ENCODE peak calls at places on chromosomes 4 and X, in ten cellular contexts. S is adrenal gland, J is heart left ventricle, X is uterus, W is A549, P is tibial nerve, V is HCT116, C is testis, A is body of pancreas, L is gastrocnemius medialis. T is an unnamed sample.

GRCh38 chrX:123835661-123836371 is 24.0 kb upstream of the XIAP start:
- DNase-seq in S (peak; percentile 36), J (no peak), X (no peak), W (peak; percentile 78), P (no peak), V (peak; percentile 59), C (no peak), A (no peak), L (no peak), T (no peak)

GRCh38 chr4:173935622-173936405 is 347.7 kb downstream of the FBXO8 start:
- DNase-seq in S (no peak), J (no peak), X (no peak), W (peak; percentile 20), P (no peak), V (no peak), C (no peak), A (no peak), L (no peak), T (no peak)

GRCh38 chr4:174853629-174854028 is 24.6 kb upstream of the GLRA3 start:
- DNase-seq in S (no peak), J (no peak), X (no peak), W (no peak), P (no peak), V (no peak), C (no peak), A (no peak), L (no peak), T (no peak)

GRCh38 chrX:69313622-69314290 is 148.5 kb upstream of the PJA1 start:
- DNase-seq in S (no peak), J (no peak), X (no peak), W (no peak), P (no peak), V (no peak), C (no peak), A (no peak), L (no peak), T (no peak)

GRCh38 chrX:39985551-39985950 is 112.2 kb downstream of the BCOR start:
- DNase-seq in S (peak; percentile 26), J (no peak), X (no peak), W (no peak), P (no peak), V (no peak), C (no peak), A (peak; percentile 14), L (no peak), T (no peak)

GRCh38 chrX:121085612-121086010 is 38.2 kb downstream of the GLUD2 start:
- DNase-seq in S (no peak), J (no peak), X (no peak), W (no peak), P (no peak), V (no peak), C (no peak), A (no peak), L (no peak), T (no peak)

GRCh38 chr4:186216465-186217024 is 10.8 kb upstream of the KLKB1 start:
- DNase-seq in S (no peak), J (no peak), X (no peak), W (no peak), P (no peak), V (no peak), C (no peak), A (no peak), L (no peak), T (no peak)

GRCh38 chr4:70651864-70652506 is 14.3 kb downstream of the JCHAIN start:
- DNase-seq in S (no peak), J (no peak), X (no peak), W (peak; percentile 22), P (no peak), V (peak; percentile 52), C (no peak), A (no peak), L (no peak), T (no peak)

GRCh38 chr4:112119358-112119783 is 25.9 kb upstream of the FAM241A start:
- DNase-seq in S (no peak), J (no peak), X (no peak), W (no peak), P (no peak), V (no peak), C (no peak), A (no peak), L (no peak), T (no peak)

GRCh38 chr4:88722828-88723227 is 25.2 kb upstream of the NAP1L5 start:
- DNase-seq in S (no peak), J (no peak), X (no peak), W (no peak), P (no peak), V (no peak), C (no peak), A (no peak), L (no peak), T (no peak)
- H3K27ac ChIP-seq in S (no peak overlapping the region), J (no peak overlapping the region), X (no peak overlapping the region), W (no peak overlapping the region), P (no peak overlapping the region), V (no peak overlapping the region), C (no peak overlapping the region), A (no peak overlapping the region), L (peak overlapping the region; percentile 53), T (no peak overlapping the region)

GRCh38 chr4:151099226-151099975 is at the start of gene RPS3A:
- DNase-seq in S (peak; percentile 98), J (peak; percentile 95), X (peak; percentile 96), W (peak; percentile 97), P (peak; percentile 95), V (peak; percentile 99), C (peak; percentile 98), A (peak; percentile 98), L (peak; percentile 93), T (peak; percentile 97)
- TF ChIP-seq POLR2A in S (peak; percentile 50), J (peak; percentile 74), X (peak; percentile 64), W (peak; percentile 80), P (peak; percentile 80), V (peak; percentile 82), C (peak; percentile 16), A (no peak), L (peak; percentile 80), T (peak; percentile 74)

DNA sequence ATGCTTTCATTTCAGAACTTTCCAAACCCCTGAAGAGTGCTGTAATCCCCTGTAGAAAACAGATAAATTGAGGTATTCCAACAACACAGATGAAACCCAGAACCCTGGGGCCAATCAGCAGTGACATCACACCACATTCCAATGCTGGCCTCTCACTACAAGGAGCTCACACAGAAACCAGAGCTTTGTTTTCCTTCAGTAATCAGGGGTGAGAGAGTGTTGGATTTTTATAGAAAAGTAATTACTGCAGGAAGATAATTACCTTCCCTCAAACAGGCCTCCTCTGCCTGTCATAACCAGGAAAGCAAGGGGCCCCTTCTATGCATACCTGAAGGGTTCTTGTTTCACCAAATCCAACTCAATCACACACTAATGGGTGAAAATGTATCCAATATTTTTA is 246.2 kb downstream of the SCFD2 start:
- DNase-seq in S (no peak), J (no peak), X (peak; percentile 39), W (no peak), P (no peak), V (no peak), C (peak; percentile 54), A (peak; percentile 14), L (no peak), T (no peak)
- H3K27ac ChIP-seq in S (no peak overlapping the region), J (no peak overlapping the region), X (peak overlapping the region; percentile 8), W (no peak overlapping the region), P (peak overlapping the region; percentile 77), V (no peak overlapping the region), C (peak overlapping the region; percentile 62), A (no peak overlapping the region), L (peak overlapping the region; percentile 67), T (no peak overlapping the region)

GRCh38 chr4:89298788-89299152 is 8.8 kb downstream of the GPRIN3 start:
- DNase-seq in S (no peak), J (no peak), X (no peak), W (no peak), P (no peak), V (no peak), C (no peak), A (no peak), L (no peak), T (no peak)

GRCh38 chr4:89296399-89296798 is 11.2 kb downstream of the GPRIN3 start:
- DNase-seq in S (no peak), J (no peak), X (no peak), W (no peak), P (no peak), V (no peak), C (no peak), A (no peak), L (no peak), T (no peak)

GRCh38 chr4:89296871-89297270 is 10.7 kb downstream of the GPRIN3 start:
- DNase-seq in S (no peak), J (no peak), X (no peak), W (no peak), P (no peak), V (no peak), C (no peak), A (no peak), L (no peak), T (no peak)

GRCh38 chr4:89299153-89299789 is 8.3 kb downstream of the GPRIN3 start:
- DNase-seq in S (no peak), J (no peak), X (no peak), W (peak; percentile 64), P (no peak), V (no peak), C (no peak), A (peak; percentile 33), L (no peak), T (no peak)

DNA sequence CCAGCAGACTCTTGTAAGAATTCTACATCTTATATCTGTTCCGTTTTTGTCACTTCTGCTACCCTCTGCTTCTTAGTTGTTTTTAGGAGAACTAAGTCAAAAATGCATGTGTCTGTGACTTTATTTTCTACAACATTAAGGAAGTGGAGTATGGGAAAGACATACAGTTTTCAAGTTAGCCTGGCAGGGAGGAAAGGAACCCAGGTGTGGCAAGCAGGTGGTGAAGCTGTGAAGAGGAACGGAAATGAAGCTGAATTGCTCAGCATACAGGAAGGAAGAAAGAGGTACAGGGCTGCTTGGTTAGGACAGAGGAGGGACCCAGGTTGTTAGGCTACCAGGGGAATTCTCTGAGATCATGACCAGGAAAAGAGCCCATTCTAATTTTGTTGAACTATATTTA is 9.4 kb downstream of the GPRIN3 start:
- DNase-seq in S (no peak), J (no peak), X (no peak), W (no peak), P (no peak), V (no peak), C (no peak), A (peak; percentile 25), L (no peak), T (no peak)
- TF ChIP-seq POLR2A in S (no peak), J (no peak), X (no peak), W (no peak), P (no peak), V (no peak), C (no peak), A (no peak), L (no peak), T (no peak)

GRCh38 chrX:132017431-132018185 is 5.5 kb upstream of the STK26 start:
- DNase-seq in S (no peak), J (no peak), X (no peak), W (no peak), P (no peak), V (no peak), C (no peak), A (no peak), L (no peak), T (no peak)
- H3K27ac ChIP-seq in S (no peak overlapping the region), J (no peak overlapping the region), X (no peak overlapping the region), W (no peak overlapping the region), P (no peak overlapping the region), V (no peak overlapping the region), C (no peak overlapping the region), A (no peak overlapping the region), L (no peak overlapping the region), T (no peak overlapping the region)

T was measured in ovary.